ENCODE peak calls at places on chromosome 15, in five cellular contexts. V is HTR-8/SVneo; L is thoracic aorta; F is activated effector memory CD4-positive, alpha-beta T cell treated with anti-CD3 and anti-CD28 coated beads, Interleukin-2, amount 50 U/mL, for 16 hours; H is spleen. Z is an unnamed sample.

GRCh38 chr15:62928242-62928995 is 114.1 kb upstream of the TPM1 start:
- DNase-seq in V (peak; percentile 50), L (peak; percentile 40), F (no peak), H (no peak), Z (peak; percentile 99)

GRCh38 chr15:52678468-52679231 is 538 bp downstream of the ATOSA start:
- DNase-seq in V (peak; percentile 13), H (peak; percentile 95), L (peak; percentile 33), F (peak; percentile 88), Z (peak; percentile 21)

GRCh38 chr15:48868549-48868948 is 9.4 kb upstream of the EID1 start:
- DNase-seq in V (peak; percentile 35), F (no peak), L (no peak), H (no peak), Z (peak; percentile 25)

GRCh38 chr15:70200511-70200991 is 102.8 kb upstream of the TLE3 start:
- DNase-seq in L (no peak), V (no peak), H (peak; percentile 51), F (peak; percentile 28), Z (no peak)

GRCh38 chr15:90530250-90531051 is 728 bp downstream of the CRTC3 start:
- DNase-seq in F (peak; percentile 81), L (no peak), V (peak; percentile 43), H (peak; percentile 93), Z (no peak)

GRCh38 chr15:25234831-25235230 is 204.0 kb downstream of the UBE3A start:
- DNase-seq in L (no peak), F (no peak), V (no peak), H (no peak), Z (no peak)

GRCh38 chr15:79035111-79035601 is 55.4 kb downstream of the RASGRF1 start:
- DNase-seq in V (peak; percentile 61), F (no peak), L (no peak), H (no peak), Z (no peak)

GRCh38 chr15:72285927-72286516 is 13.7 kb upstream of the PARP6 start:
- DNase-seq in V (peak; percentile 68), F (peak; percentile 80), H (no peak), L (no peak), Z (no peak)

GRCh38 chr15:34297059-34297458 is 40.5 kb downstream of the SLC12A6 start:
- DNase-seq in F (no peak), H (no peak), V (no peak), L (no peak), Z (no peak)

Z was measured in RCC 7860.